ENCODE peak calls at places on chromosomes 11 and 22, in eight cellular contexts. F is astrocyte, M is HCT116, X is omental fat pad, Y is foreskin fibroblast, K is psoas muscle, J is neural crest cell, Q is RWPE1. U is an unnamed sample.

GRCh38 chr11:4102711-4103110 is 8.1 kb downstream of the RRM1 start:
- DNase-seq in K (no peak), F (no peak), Q (no peak), J (no peak), X (no peak), M (no peak), Y (no peak), U (no peak)

GRCh38 chr11:126704144-126704543 is 296.4 kb downstream of the KIRREL3 start:
- DNase-seq in Q (no peak), M (no peak), J (no peak), K (no peak), X (no peak), Y (no peak), F (no peak), U (no peak)

GRCh38 chr11:18526130-18526520 is 617 bp downstream of the TSG101 start:
- DNase-seq in F (peak), K (no peak), Y (no peak), Q (no peak), X (no peak), M (no peak), J (no peak), U (no peak)

GRCh38 chr22:24427500-24428164 is at the start of gene ADORA2A:
- DNase-seq in F (no peak), K (no peak), J (no peak), X (no peak), M (no peak), Q (no peak), Y (no peak), U (peak)

GRCh38 chr22:24011735-24012068 is 598 bp downstream of the CABIN1 start:
- DNase-seq in J (no peak), F (peak), M (no peak), Y (peak), X (no peak), Q (peak), K (no peak), U (no peak)

GRCh38 chr11:46338636-46338987 is 8.7 kb upstream of the DGKZ start:
- DNase-seq in F (no peak), Q (no peak), Y (peak), J (no peak), X (no peak), M (no peak), K (no peak), U (no peak)

GRCh38 chr11:57972013-57972367 is 51.7 kb upstream of the OR9Q1 start:
- DNase-seq in X (no peak), F (peak), Q (no peak), M (no peak), J (no peak), K (no peak), Y (no peak), U (no peak)

GRCh38 chr11:47616726-47617416 is 22.7 kb upstream of the C1QTNF4 start:
- DNase-seq in J (peak), F (peak), K (no peak), Y (peak), Q (peak), X (no peak), M (peak), U (no peak)

GRCh38 chr11:119065369-119065768 is 2.2 kb upstream of the VPS11 start:
- DNase-seq in X (no peak), M (no peak), K (no peak), F (no peak), Y (peak), J (no peak), Q (no peak), U (peak)

GRCh38 chr22:28923826-28924732 is 40.7 kb downstream of the ZNRF3 start:
- DNase-seq in Y (no peak), M (peak), J (peak), Q (no peak), K (peak), X (no peak), F (peak), U (no peak)

GRCh38 chr11:11913395-11913794 is 71.6 kb downstream of the USP47 start:
- DNase-seq in Q (no peak), J (no peak), M (no peak), Y (no peak), F (no peak), X (no peak), K (no peak), U (no peak)

GRCh38 chr11:69918938-69919650 is 99.9 kb upstream of the FGF3 start:
- DNase-seq in Y (peak), M (peak), Q (peak), X (peak), F (peak), J (peak), K (peak), U (peak)

GRCh38 chr22:25797891-25798290 is 55.9 kb downstream of the MYO18B start:
- DNase-seq in K (no peak), M (no peak), J (no peak), F (no peak), Q (no peak), X (no peak), Y (no peak), U (no peak)

GRCh38 chr11:125743681-125744080 is 2.4 kb upstream of the PATE1 start:
- DNase-seq in J (no peak), Y (no peak), Q (no peak), F (no peak), X (no peak), M (no peak), K (no peak), U (no peak)

GRCh38 chr11:18771266-18772035 is 20.1 kb downstream of the PTPN5 start:
- DNase-seq in F (no peak), J (no peak), Y (peak), K (no peak), M (no peak), Q (no peak), X (no peak), U (no peak)

GRCh38 chr11:2914475-2915195 is 14.6 kb downstream of the PHLDA2 start:
- DNase-seq in F (no peak), J (no peak), Q (no peak), M (no peak), Y (peak), X (no peak), K (no peak), U (no peak)

GRCh38 chr22:24601217-24602104 is 1.5 kb upstream of the GGT1 start:
- DNase-seq in Q (no peak), J (no peak), F (no peak), M (no peak), X (no peak), Y (no peak), K (no peak), U (no peak)

GRCh38 chr11:70183483-70184176 is 19.5 kb upstream of the FADD start:
- DNase-seq in J (no peak), K (no peak), M (no peak), X (no peak), Y (no peak), F (no peak), Q (no peak), U (no peak)

GRCh38 chr11:43735931-43736330 is 55.4 kb downstream of the HSD17B12 start:
- DNase-seq in Q (no peak), F (peak), M (no peak), J (no peak), Y (peak), X (no peak), K (no peak), U (no peak)

GRCh38 chr22:49935561-49935960 is 17.1 kb downstream of the CRELD2 start:
- DNase-seq in J (no peak), Y (no peak), X (no peak), M (no peak), Q (no peak), F (no peak), K (peak), U (peak)

GRCh38 chr11:92967178-92967577 is 2.3 kb upstream of the MTNR1B start:
- DNase-seq in J (no peak), Q (no peak), X (no peak), M (no peak), K (no peak), F (no peak), Y (no peak), U (no peak)

GRCh38 chr11:117037279-117037951 is 60.8 kb downstream of the SIK3 start:
- DNase-seq in K (no peak), M (no peak), F (peak), J (no peak), Y (peak), X (no peak), Q (no peak), U (no peak)

GRCh38 chr11:112971200-112971599 is 10.0 kb downstream of the NCAM1 start:
- DNase-seq in F (no peak), Q (no peak), Y (no peak), M (no peak), K (no peak), X (no peak), J (no peak), U (no peak)

GRCh38 chr22:50314455-50315288 is 7.2 kb upstream of the PLXNB2 start:
- DNase-seq in K (peak), Y (no peak), Q (no peak), X (no peak), F (no peak), J (no peak), M (no peak), U (peak)

GRCh38 chr11:78262710-78263109 is 74.0 kb downstream of the USP35 start:
- DNase-seq in Y (no peak), Q (no peak), F (no peak), X (no peak), M (no peak), J (no peak), K (no peak), U (no peak)

GRCh38 chr22:41231369-41231768 is 9.4 kb downstream of the CHADL start:
- DNase-seq in Q (no peak), X (no peak), F (no peak), K (no peak), Y (no peak), M (no peak), J (no peak), U (no peak)

GRCh38 chr11:125397421-125397820 is 98.6 kb downstream of the FEZ1 start:
- DNase-seq in M (no peak), K (no peak), Q (no peak), X (no peak), F (no peak), Y (no peak), J (no peak), U (no peak)

GRCh38 chr11:3153291-3153861 is 11.7 kb downstream of the OSBPL5 start:
- DNase-seq in X (no peak), F (peak), Y (peak), J (no peak), K (peak), Q (no peak), M (no peak), U (no peak)

GRCh38 chr11:64877390-64878222 is 815 bp downstream of the EHD1 start:
- DNase-seq in Q (no peak), F (no peak), J (no peak), Y (no peak), K (peak), X (no peak), M (no peak), U (peak)

GRCh38 chr11:66346476-66347424 is 679 bp downstream of the B4GAT1 start:
- DNase-seq in X (no peak), M (no peak), F (no peak), Y (peak), Q (no peak), K (no peak), J (no peak), U (no peak)

GRCh38 chr11:66347425-66348276 is at the start of gene B4GAT1:
- DNase-seq in Y (peak), Q (peak), J (peak), K (peak), X (peak), M (peak), F (peak), U (peak)

GRCh38 chr11:66345316-66345649 is 379 bp upstream of the BRMS1 start:
- DNase-seq in Q (no peak), Y (no peak), F (no peak), J (no peak), K (no peak), X (no peak), M (no peak), U (no peak)

GRCh38 chr11:66343176-66343575 is 1.7 kb downstream of the BRMS1 start:
- DNase-seq in M (no peak), X (no peak), Q (no peak), F (no peak), Y (peak), K (peak), J (no peak), U (no peak)

DNA sequence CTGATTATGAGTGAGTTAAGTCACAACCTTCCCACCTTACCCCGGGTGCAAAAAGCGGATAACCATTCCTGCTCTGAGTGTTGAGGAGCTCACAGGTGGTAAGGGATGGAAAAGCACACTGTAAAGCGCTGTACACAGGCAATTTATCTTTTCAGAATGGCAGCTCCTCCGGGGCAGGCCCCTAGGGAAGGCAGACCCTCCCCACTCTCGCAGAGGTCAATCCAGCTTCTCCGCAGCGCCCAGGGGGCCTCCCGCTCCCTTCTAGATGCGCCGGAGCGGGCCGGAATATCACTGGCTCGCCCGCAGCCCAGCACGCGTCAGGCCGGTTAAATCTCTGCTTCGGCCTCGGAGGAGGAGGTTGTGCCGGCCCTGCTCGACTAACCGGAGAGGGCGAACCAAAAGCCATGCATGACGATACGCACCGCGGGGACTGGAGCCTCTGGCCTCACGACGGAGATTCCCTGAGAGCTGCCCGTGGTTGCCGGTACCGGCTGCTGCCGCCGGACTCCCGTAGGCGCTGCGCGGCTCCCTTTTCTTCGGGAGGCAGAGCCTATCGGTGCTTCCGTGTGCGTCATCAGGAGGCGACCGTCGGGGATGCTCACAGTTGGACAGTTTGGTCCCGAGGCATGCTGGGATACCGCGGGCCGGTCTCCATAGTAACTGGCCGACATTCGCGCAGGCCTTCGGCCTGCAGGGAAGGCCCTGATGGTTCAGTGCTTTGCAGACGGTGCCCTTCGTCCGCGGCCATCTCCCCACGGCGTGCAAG is at the start of gene BRMS1:
- DNase-seq in X (peak), J (peak), Y (peak), M (peak), F (peak), Q (peak), K (peak), U (peak)
- TF ChIP-seq CTCF in X (no peak), J (peak), Y (no peak), M (peak), F (no peak), Q (peak), K (peak), U (no peak)

GRCh38 chr22:46134111-46134705 is 16.1 kb upstream of the PPARA start:
- DNase-seq in Q (no peak), K (peak), F (no peak), J (no peak), X (no peak), Y (no peak), M (no peak), U (no peak)
- TF ChIP-seq CTCF in Q (no peak), K (no peak), F (no peak), J (no peak), X (no peak), Y (no peak), M (no peak), U (no peak)

GRCh38 chr22:35352214-35353111 is 28.4 kb upstream of the HMOX1 start:
- DNase-seq in K (peak), Q (no peak), M (no peak), J (peak), F (no peak), X (peak), Y (no peak), U (no peak)
- TF ChIP-seq CTCF in K (peak), Q (peak), M (peak), J (peak), F (no peak), X (no peak), Y (no peak), U (peak)

DNA sequence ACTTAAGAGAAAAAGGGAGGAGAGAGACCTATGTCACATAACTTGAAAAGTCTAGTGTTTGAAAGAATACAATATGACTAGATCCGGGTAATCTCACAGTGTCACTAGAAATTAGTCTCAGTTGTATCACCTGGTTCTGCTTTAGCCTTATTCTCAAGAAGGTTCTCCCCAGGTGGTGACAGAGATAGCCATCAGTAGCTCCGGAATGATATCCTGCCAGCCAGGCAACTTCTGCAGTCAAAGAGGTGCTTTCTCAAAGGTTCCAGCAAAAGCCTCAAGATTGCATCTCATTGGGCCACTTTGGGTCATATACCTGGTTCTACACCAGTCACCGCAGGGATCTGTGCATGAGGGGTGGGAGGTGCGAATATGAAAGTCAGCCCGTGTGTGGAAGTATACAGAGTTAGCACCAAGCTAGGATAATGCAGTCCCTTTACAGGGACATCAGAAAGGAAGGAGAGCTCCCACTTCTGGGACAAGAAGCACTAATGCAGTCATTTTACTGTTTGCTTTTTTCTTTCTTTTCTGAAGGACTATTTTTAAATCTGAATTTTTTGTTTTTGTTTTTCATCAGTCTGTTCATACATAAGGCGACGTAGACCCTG is 61.1 kb downstream of the CYB5R2 start:
- DNase-seq in K (no peak), Y (no peak), M (no peak), F (no peak), J (no peak), X (no peak), Q (no peak), U (no peak)
- TF ChIP-seq CTCF in K (no peak), Y (no peak), M (no peak), F (no peak), J (no peak), X (no peak), Q (no peak), U (no peak)

GRCh38 chr11:107526197-107526596 is 39.3 kb downstream of the ALKBH8 start:
- DNase-seq in X (no peak), Y (no peak), Q (no peak), F (no peak), K (no peak), M (no peak), J (no peak), U (no peak)
- TF ChIP-seq CTCF in X (no peak), Y (no peak), Q (no peak), F (no peak), K (no peak), M (no peak), J (no peak), U (no peak)

GRCh38 chr11:95142431-95142830 is 52.8 kb downstream of the ENDOD1 start:
- DNase-seq in Q (no peak), K (no peak), F (no peak), J (no peak), Y (no peak), X (no peak), M (no peak), U (no peak)

GRCh38 chr11:95143106-95143681 is 53.5 kb downstream of the ENDOD1 start:
- DNase-seq in Q (no peak), J (no peak), M (no peak), X (no peak), F (no peak), Y (peak), K (no peak), U (no peak)

GRCh38 chr11:95137299-95137698 is 47.7 kb downstream of the ENDOD1 start:
- DNase-seq in X (no peak), Y (no peak), Q (no peak), F (no peak), M (no peak), K (no peak), J (no peak), U (no peak)

GRCh38 chr11:95138448-95138847 is 48.8 kb downstream of the ENDOD1 start:
- DNase-seq in X (no peak), M (no peak), F (no peak), Y (peak), J (no peak), K (no peak), Q (no peak), U (peak)

GRCh38 chr11:95140397-95141030 is 50.9 kb downstream of the ENDOD1 start:
- DNase-seq in X (no peak), F (peak), J (no peak), Y (peak), Q (no peak), M (no peak), K (no peak), U (no peak)
- TF ChIP-seq CTCF in X (no peak), F (no peak), J (no peak), Y (no peak), Q (no peak), M (no peak), K (no peak), U (no peak)

GRCh38 chr11:120244476-120244875 is 4.5 kb downstream of the POU2F3 start:
- DNase-seq in F (peak), Q (no peak), M (no peak), K (no peak), J (no peak), X (no peak), Y (no peak), U (no peak)

GRCh38 chr11:120244966-120245365 is 5.0 kb downstream of the POU2F3 start:
- DNase-seq in F (no peak), Y (no peak), X (no peak), M (no peak), Q (no peak), K (no peak), J (no peak), U (no peak)

GRCh38 chr11:120245434-120245833 is 5.5 kb downstream of the POU2F3 start:
- DNase-seq in Y (no peak), M (no peak), Q (no peak), K (no peak), J (no peak), X (no peak), F (no peak), U (no peak)

GRCh38 chr11:120241277-120241676 is 1.3 kb downstream of the POU2F3 start:
- DNase-seq in Q (no peak), Y (no peak), F (no peak), X (no peak), K (no peak), J (no peak), M (no peak), U (no peak)

GRCh38 chr11:120243221-120243620 is 3.3 kb downstream of the POU2F3 start:
- DNase-seq in K (no peak), F (no peak), J (no peak), Q (no peak), Y (no peak), M (no peak), X (no peak), U (no peak)
- TF ChIP-seq CTCF in K (no peak), F (no peak), J (no peak), Q (no peak), Y (no peak), M (no peak), X (no peak), U (no peak)

GRCh38 chr22:37781434-37782059 is 26.2 kb upstream of the GCAT start:
- DNase-seq in X (no peak), Q (no peak), K (no peak), F (no peak), Y (peak), J (no peak), M (no peak), U (no peak)
- TF ChIP-seq CTCF in X (no peak), Q (no peak), K (no peak), F (peak), Y (peak), J (peak), M (peak), U (no peak)

U was measured in GM20000.